ENCODE peak calls at places on chromosomes 5 and 9, in seven cellular contexts. One of them, this sample, is unnamed.

GRCh38 chr9:86464242-86464641 is 110.0 kb upstream of the TUT7 start:
- DNase-seq in activated CD4-positive, alpha-beta T cell treated with anti-CD3 and anti-CD28 coated beads for 24 hours: no peak
- DNase-seq in GM18507: no peak
- DNase-seq in Calu3: peak
- DNase-seq in stimulated activated CD4-positive, alpha-beta T cell treated with anti-CD3 and anti-CD28 coated beads, Interleukin-2, amount 100 ng/mL, for 4 hours: no peak
- DNase-seq in ACHN: no peak
- DNase-seq in ecto neural progenitor cell: no peak
- DNase-seq in this sample: no peak

GRCh38 chr5:19886123-19886921 is 101.7 kb downstream of the CDH18 start:
- DNase-seq in activated CD4-positive, alpha-beta T cell treated with anti-CD3 and anti-CD28 coated beads for 24 hours: no peak
- DNase-seq in GM18507: no peak
- DNase-seq in Calu3: no peak
- DNase-seq in stimulated activated CD4-positive, alpha-beta T cell treated with anti-CD3 and anti-CD28 coated beads, Interleukin-2, amount 100 ng/mL, for 4 hours: no peak
- DNase-seq in ACHN: peak
- DNase-seq in ecto neural progenitor cell: no peak
- DNase-seq in this sample: peak

GRCh38 chr5:139388198-139388821 is 1.4 kb downstream of the MZB1 start:
- DNase-seq in activated CD4-positive, alpha-beta T cell treated with anti-CD3 and anti-CD28 coated beads for 24 hours: no peak
- DNase-seq in GM18507: no peak
- DNase-seq in Calu3: no peak
- DNase-seq in stimulated activated CD4-positive, alpha-beta T cell treated with anti-CD3 and anti-CD28 coated beads, Interleukin-2, amount 100 ng/mL, for 4 hours: no peak
- DNase-seq in ACHN: peak
- DNase-seq in ecto neural progenitor cell: no peak
- DNase-seq in this sample: peak

GRCh38 chr5:106417163-106417562 is 1253.6 kb downstream of the EFNA5 start:
- DNase-seq in activated CD4-positive, alpha-beta T cell treated with anti-CD3 and anti-CD28 coated beads for 24 hours: no peak
- DNase-seq in GM18507: no peak
- DNase-seq in Calu3: no peak
- DNase-seq in stimulated activated CD4-positive, alpha-beta T cell treated with anti-CD3 and anti-CD28 coated beads, Interleukin-2, amount 100 ng/mL, for 4 hours: no peak
- DNase-seq in ACHN: no peak
- DNase-seq in ecto neural progenitor cell: no peak
- DNase-seq in this sample: no peak

GRCh38 chr5:103571730-103572129 is 9.1 kb upstream of the NUDT12 start:
- DNase-seq in activated CD4-positive, alpha-beta T cell treated with anti-CD3 and anti-CD28 coated beads for 24 hours: no peak
- DNase-seq in GM18507: no peak
- DNase-seq in Calu3: no peak
- DNase-seq in stimulated activated CD4-positive, alpha-beta T cell treated with anti-CD3 and anti-CD28 coated beads, Interleukin-2, amount 100 ng/mL, for 4 hours: no peak
- DNase-seq in ACHN: no peak
- DNase-seq in ecto neural progenitor cell: no peak
- DNase-seq in this sample: no peak

GRCh38 chr5:3999929-4000328 is 404.3 kb downstream of the IRX1 start:
- DNase-seq in activated CD4-positive, alpha-beta T cell treated with anti-CD3 and anti-CD28 coated beads for 24 hours: no peak
- DNase-seq in GM18507: no peak
- DNase-seq in Calu3: no peak
- DNase-seq in stimulated activated CD4-positive, alpha-beta T cell treated with anti-CD3 and anti-CD28 coated beads, Interleukin-2, amount 100 ng/mL, for 4 hours: no peak
- DNase-seq in ACHN: no peak
- DNase-seq in ecto neural progenitor cell: no peak
- DNase-seq in this sample: no peak

GRCh38 chr5:127942246-127943060 is 141.1 kb upstream of the SLC12A2 start:
- DNase-seq in activated CD4-positive, alpha-beta T cell treated with anti-CD3 and anti-CD28 coated beads for 24 hours: no peak
- DNase-seq in GM18507: no peak
- DNase-seq in Calu3: no peak
- DNase-seq in stimulated activated CD4-positive, alpha-beta T cell treated with anti-CD3 and anti-CD28 coated beads, Interleukin-2, amount 100 ng/mL, for 4 hours: no peak
- DNase-seq in ACHN: no peak
- DNase-seq in ecto neural progenitor cell: no peak
- DNase-seq in this sample: no peak

GRCh38 chr9:96171749-96172148 is 130.2 kb downstream of the HSD17B3 start:
- DNase-seq in activated CD4-positive, alpha-beta T cell treated with anti-CD3 and anti-CD28 coated beads for 24 hours: no peak
- DNase-seq in GM18507: no peak
- DNase-seq in Calu3: no peak
- DNase-seq in stimulated activated CD4-positive, alpha-beta T cell treated with anti-CD3 and anti-CD28 coated beads, Interleukin-2, amount 100 ng/mL, for 4 hours: no peak
- DNase-seq in ACHN: no peak
- DNase-seq in ecto neural progenitor cell: no peak
- DNase-seq in this sample: no peak

GRCh38 chr5:1536298-1537165 is 12.8 kb upstream of the LPCAT1 start:
- DNase-seq in activated CD4-positive, alpha-beta T cell treated with anti-CD3 and anti-CD28 coated beads for 24 hours: peak
- DNase-seq in GM18507: peak
- DNase-seq in Calu3: no peak
- DNase-seq in stimulated activated CD4-positive, alpha-beta T cell treated with anti-CD3 and anti-CD28 coated beads, Interleukin-2, amount 100 ng/mL, for 4 hours: peak
- DNase-seq in ACHN: peak
- DNase-seq in ecto neural progenitor cell: peak
- DNase-seq in this sample: no peak

GRCh38 chr5:15023266-15023665 is 151.7 kb upstream of the ANKH start:
- DNase-seq in activated CD4-positive, alpha-beta T cell treated with anti-CD3 and anti-CD28 coated beads for 24 hours: no peak
- DNase-seq in GM18507: no peak
- DNase-seq in Calu3: no peak
- DNase-seq in stimulated activated CD4-positive, alpha-beta T cell treated with anti-CD3 and anti-CD28 coated beads, Interleukin-2, amount 100 ng/mL, for 4 hours: no peak
- DNase-seq in ACHN: no peak
- DNase-seq in ecto neural progenitor cell: no peak
- DNase-seq in this sample: no peak

GRCh38 chr5:129400395-129400983 is 59.6 kb upstream of the ADAMTS19 start:
- DNase-seq in activated CD4-positive, alpha-beta T cell treated with anti-CD3 and anti-CD28 coated beads for 24 hours: no peak
- DNase-seq in GM18507: no peak
- DNase-seq in Calu3: no peak
- DNase-seq in stimulated activated CD4-positive, alpha-beta T cell treated with anti-CD3 and anti-CD28 coated beads, Interleukin-2, amount 100 ng/mL, for 4 hours: no peak
- DNase-seq in ACHN: peak
- DNase-seq in ecto neural progenitor cell: no peak
- DNase-seq in this sample: no peak

GRCh38 chr9:7500521-7500920 is 299.1 kb downstream of the DMAC1 start:
- DNase-seq in activated CD4-positive, alpha-beta T cell treated with anti-CD3 and anti-CD28 coated beads for 24 hours: no peak
- DNase-seq in GM18507: no peak
- DNase-seq in Calu3: no peak
- DNase-seq in stimulated activated CD4-positive, alpha-beta T cell treated with anti-CD3 and anti-CD28 coated beads, Interleukin-2, amount 100 ng/mL, for 4 hours: no peak
- DNase-seq in ACHN: no peak
- DNase-seq in ecto neural progenitor cell: no peak
- DNase-seq in this sample: no peak

GRCh38 chr9:107276966-107277710 is 5.9 kb upstream of the RAD23B start:
- DNase-seq in activated CD4-positive, alpha-beta T cell treated with anti-CD3 and anti-CD28 coated beads for 24 hours: no peak
- DNase-seq in GM18507: no peak
- DNase-seq in Calu3: no peak
- DNase-seq in stimulated activated CD4-positive, alpha-beta T cell treated with anti-CD3 and anti-CD28 coated beads, Interleukin-2, amount 100 ng/mL, for 4 hours: no peak
- DNase-seq in ACHN: no peak
- DNase-seq in ecto neural progenitor cell: no peak
- DNase-seq in this sample: peak

GRCh38 chr9:93305497-93306020 is 121.6 kb downstream of the WNK2 start:
- DNase-seq in activated CD4-positive, alpha-beta T cell treated with anti-CD3 and anti-CD28 coated beads for 24 hours: no peak
- DNase-seq in GM18507: no peak
- DNase-seq in Calu3: no peak
- DNase-seq in stimulated activated CD4-positive, alpha-beta T cell treated with anti-CD3 and anti-CD28 coated beads, Interleukin-2, amount 100 ng/mL, for 4 hours: no peak
- DNase-seq in ACHN: no peak
- DNase-seq in ecto neural progenitor cell: peak
- DNase-seq in this sample: no peak

GRCh38 chr5:73947876-73948275 is 321.9 kb downstream of the ARHGEF28 start:
- DNase-seq in activated CD4-positive, alpha-beta T cell treated with anti-CD3 and anti-CD28 coated beads for 24 hours: no peak
- DNase-seq in GM18507: no peak
- DNase-seq in Calu3: no peak
- DNase-seq in stimulated activated CD4-positive, alpha-beta T cell treated with anti-CD3 and anti-CD28 coated beads, Interleukin-2, amount 100 ng/mL, for 4 hours: no peak
- DNase-seq in ACHN: no peak
- DNase-seq in ecto neural progenitor cell: no peak
- DNase-seq in this sample: no peak

GRCh38 chr9:83034587-83034986 is 28.4 kb downstream of the RASEF start:
- DNase-seq in activated CD4-positive, alpha-beta T cell treated with anti-CD3 and anti-CD28 coated beads for 24 hours: no peak
- DNase-seq in GM18507: no peak
- DNase-seq in Calu3: no peak
- DNase-seq in stimulated activated CD4-positive, alpha-beta T cell treated with anti-CD3 and anti-CD28 coated beads, Interleukin-2, amount 100 ng/mL, for 4 hours: no peak
- DNase-seq in ACHN: peak
- DNase-seq in ecto neural progenitor cell: no peak
- DNase-seq in this sample: no peak

GRCh38 chr9:130833324-130833990 is 1.6 kb upstream of the ABL1 start:
- DNase-seq in activated CD4-positive, alpha-beta T cell treated with anti-CD3 and anti-CD28 coated beads for 24 hours: no peak
- DNase-seq in GM18507: no peak
- DNase-seq in Calu3: no peak
- DNase-seq in stimulated activated CD4-positive, alpha-beta T cell treated with anti-CD3 and anti-CD28 coated beads, Interleukin-2, amount 100 ng/mL, for 4 hours: no peak
- DNase-seq in ACHN: no peak
- DNase-seq in ecto neural progenitor cell: no peak
- DNase-seq in this sample: peak

GRCh38 chr9:136052433-136052880 is 42.6 kb downstream of the NACC2 start:
- DNase-seq in activated CD4-positive, alpha-beta T cell treated with anti-CD3 and anti-CD28 coated beads for 24 hours: no peak
- DNase-seq in GM18507: no peak
- DNase-seq in Calu3: peak
- DNase-seq in stimulated activated CD4-positive, alpha-beta T cell treated with anti-CD3 and anti-CD28 coated beads, Interleukin-2, amount 100 ng/mL, for 4 hours: no peak
- DNase-seq in ACHN: peak
- DNase-seq in ecto neural progenitor cell: peak
- DNase-seq in this sample: peak

This sample was measured in AG08396.